ENCODE peak calls at places on chromosome 19, in eight cellular contexts. Z is glutamatergic neuron; D is anterior cingulate cortex; H is activated CD4-positive, alpha-beta T cell treated with anti-CD3 and anti-CD28 coated beads, Interleukin-2, amount 50 U/mL, for 1 hour; R is activated CD4-positive, CD25-positive, alpha-beta regulatory T cell treated with anti-CD3 and anti-CD28 coated beads, Interleukin-2, amount 50 U/mL, for 16 hours; E is neural crest cell; F is heart left ventricle; U is NCI-H748 treated with DMSO at 0.1 percent for 48 hours. B is an unnamed sample.

GRCh38 chr19:8641908-8642547 is 11.6 kb downstream of the NFILZ start:
- DNase-seq in D (no peak), H (no peak), Z (no peak), R (no peak), F (no peak), E (peak; percentile 15), U (no peak), B (no peak)

GRCh38 chr19:41001243-41001971 is 10.3 kb downstream of the CYP2B6 start:
- DNase-seq in H (no peak), F (no peak), R (no peak), Z (no peak), U (no peak), E (no peak), D (no peak), B (no peak)

GRCh38 chr19:49676136-49676689 is 858 bp upstream of the PRMT1 start:
- DNase-seq in R (peak; percentile 33), E (no peak), F (peak; percentile 88), Z (peak; percentile 74), H (no peak), U (peak; percentile 96), D (no peak), B (peak; percentile 88)

GRCh38 chr19:14519860-14520407 is 1.7 kb upstream of the DNAJB1 start:
- DNase-seq in E (no peak), Z (no peak), F (no peak), H (no peak), R (no peak), D (no peak), U (no peak), B (no peak)

GRCh38 chr19:41031926-41032325 is 40.8 kb downstream of the CYP2B6 start:
- DNase-seq in U (no peak), Z (no peak), R (no peak), H (no peak), D (no peak), F (no peak), E (no peak), B (no peak)

GRCh38 chr19:13825489-13826475 is 30.5 kb downstream of the ZSWIM4 start:
- DNase-seq in E (no peak), D (no peak), R (no peak), F (no peak), U (no peak), H (no peak), Z (peak; percentile 48), B (no peak)

GRCh38 chr19:18671303-18672043 is 12.0 kb upstream of the CRTC1 start:
- DNase-seq in Z (no peak), R (no peak), D (no peak), H (no peak), U (no peak), E (no peak), F (no peak), B (no peak)

GRCh38 chr19:39502640-39503417 is 4.1 kb downstream of the DLL3 start:
- DNase-seq in Z (peak; percentile 87), E (peak; percentile 73), D (no peak), R (peak; percentile 48), U (no peak), F (peak; percentile 44), H (peak; percentile 72), B (no peak)

GRCh38 chr19:17620696-17621095 is 65.2 kb downstream of the COLGALT1 start:
- DNase-seq in R (no peak), U (no peak), F (no peak), E (no peak), D (no peak), Z (no peak), H (no peak), B (no peak)

GRCh38 chr19:11052391-11052790 is 36.9 kb upstream of the LDLR start:
- DNase-seq in H (no peak), D (no peak), U (no peak), R (no peak), Z (no peak), F (no peak), E (no peak), B (no peak)

GRCh38 chr19:343941-344624 is 513 bp downstream of the MIER2 start:
- DNase-seq in U (no peak), H (peak; percentile 27), E (peak; percentile 28), F (no peak), D (no peak), Z (peak; percentile 52), R (no peak), B (no peak)

GRCh38 chr19:35041548-35042055 is at the start of gene HPN:
- DNase-seq in Z (no peak), F (no peak), E (no peak), H (no peak), D (no peak), U (no peak), R (no peak), B (no peak)

GRCh38 chr19:12230751-12231733 is 63.6 kb downstream of the ZNF44 start:
- DNase-seq in Z (no peak), F (peak; percentile 11), R (no peak), D (no peak), U (no peak), E (no peak), H (no peak), B (no peak)

GRCh38 chr19:16296713-16297112 is 27.9 kb upstream of the KLF2 start:
- DNase-seq in D (no peak), F (no peak), U (no peak), Z (no peak), E (no peak), H (no peak), R (no peak), B (no peak)

GRCh38 chr19:10583021-10583776 is 3.9 kb downstream of the AP1M2 start:
- DNase-seq in F (no peak), U (no peak), R (no peak), E (no peak), D (no peak), H (no peak), Z (no peak), B (no peak)

GRCh38 chr19:30113182-30113581 is 171.1 kb downstream of the URI1 start:
- DNase-seq in E (no peak), H (no peak), Z (no peak), U (no peak), F (no peak), R (no peak), D (no peak), B (no peak)

GRCh38 chr19:18655173-18655844 is 18.5 kb downstream of the KLHL26 start:
- DNase-seq in H (no peak), Z (no peak), D (no peak), U (no peak), F (no peak), R (no peak), E (no peak), B (no peak)

GRCh38 chr19:36152886-36153525 is 759 bp upstream of the COX7A1 start:
- DNase-seq in E (no peak), R (no peak), H (no peak), D (no peak), U (no peak), Z (no peak), F (no peak), B (no peak)

GRCh38 chr19:44712864-44713515 is 14.0 kb downstream of the CEACAM16 start:
- DNase-seq in U (no peak), E (no peak), D (no peak), H (no peak), R (no peak), Z (no peak), F (no peak), B (peak; percentile 3)

GRCh38 chr19:33302974-33303790 is 848 bp upstream of the CEBPA start:
- DNase-seq in H (no peak), E (peak; percentile 52), Z (peak; percentile 71), F (peak; percentile 53), R (no peak), U (no peak), D (no peak), B (no peak)

GRCh38 chr19:46925548-46925950 is 64.8 kb downstream of the ARHGAP35 start:
- DNase-seq in F (no peak), E (no peak), U (no peak), R (no peak), H (no peak), Z (no peak), D (no peak), B (no peak)

GRCh38 chr19:42553292-42554045 is 25.2 kb upstream of the CEACAM1 start:
- DNase-seq in U (no peak), Z (no peak), H (no peak), F (peak; percentile 39), E (no peak), R (no peak), D (no peak), B (no peak)